ENCODE peak calls at places on chromosomes 5 and 9, in ten cellular contexts. One of them, this sample, is unnamed.

GRCh38 chr5:87242242-87242641 is 25.4 kb upstream of the RASA1 start:
- DNase-seq in stimulated activated CD8-positive, alpha-beta memory T cell treated with anti-CD3 and anti-CD28 coated beads, Interleukin-15, amount 100 ng/mL, for 1 hour: no peak
- DNase-seq in Calu3: no peak
- DNase-seq in NCI-H1417: no peak
- DNase-seq in stimulated activated CD4-positive, alpha-beta T cell treated with anti-CD3 and anti-CD28 coated beads, Interleukin-2, amount 100 ng/mL, for 48 hours: no peak
- DNase-seq in activated CD8-positive, alpha-beta memory T cell treated with anti-CD3 and anti-CD28 coated beads for 4 hours: no peak
- DNase-seq in WTC11: no peak
- DNase-seq in AG08395: no peak
- DNase-seq in activated CD4-positive, alpha-beta T cell treated with anti-CD3 and anti-CD28 coated beads for 36 hours: no peak
- DNase-seq in mucosa of descending colon: no peak
- DNase-seq in this sample: no peak

GRCh38 chr5:178425621-178426068 is 164.5 kb downstream of the COL23A1 start:
- DNase-seq in AG08395: no peak
- DNase-seq in activated CD8-positive, alpha-beta memory T cell treated with anti-CD3 and anti-CD28 coated beads for 4 hours: no peak
- DNase-seq in stimulated activated CD8-positive, alpha-beta memory T cell treated with anti-CD3 and anti-CD28 coated beads, Interleukin-15, amount 100 ng/mL, for 1 hour: no peak
- DNase-seq in mucosa of descending colon: no peak
- DNase-seq in stimulated activated CD4-positive, alpha-beta T cell treated with anti-CD3 and anti-CD28 coated beads, Interleukin-2, amount 100 ng/mL, for 48 hours: no peak
- DNase-seq in Calu3: no peak
- DNase-seq in WTC11: no peak
- DNase-seq in NCI-H1417: no peak
- DNase-seq in activated CD4-positive, alpha-beta T cell treated with anti-CD3 and anti-CD28 coated beads for 36 hours: no peak
- DNase-seq in this sample: no peak

GRCh38 chr9:5536684-5537083 is 26.4 kb downstream of the PDCD1LG2 start:
- DNase-seq in Calu3: no peak
- DNase-seq in activated CD4-positive, alpha-beta T cell treated with anti-CD3 and anti-CD28 coated beads for 36 hours: no peak
- DNase-seq in activated CD8-positive, alpha-beta memory T cell treated with anti-CD3 and anti-CD28 coated beads for 4 hours: no peak
- DNase-seq in mucosa of descending colon: no peak
- DNase-seq in WTC11: no peak
- DNase-seq in AG08395: no peak
- DNase-seq in stimulated activated CD8-positive, alpha-beta memory T cell treated with anti-CD3 and anti-CD28 coated beads, Interleukin-15, amount 100 ng/mL, for 1 hour: no peak
- DNase-seq in stimulated activated CD4-positive, alpha-beta T cell treated with anti-CD3 and anti-CD28 coated beads, Interleukin-2, amount 100 ng/mL, for 48 hours: no peak
- DNase-seq in NCI-H1417: no peak
- DNase-seq in this sample: no peak

GRCh38 chr5:157989296-157989695 is 130.4 kb upstream of the CLINT1 start:
- DNase-seq in Calu3: no peak
- DNase-seq in stimulated activated CD8-positive, alpha-beta memory T cell treated with anti-CD3 and anti-CD28 coated beads, Interleukin-15, amount 100 ng/mL, for 1 hour: no peak
- DNase-seq in activated CD4-positive, alpha-beta T cell treated with anti-CD3 and anti-CD28 coated beads for 36 hours: no peak
- DNase-seq in AG08395: no peak
- DNase-seq in NCI-H1417: no peak
- DNase-seq in mucosa of descending colon: no peak
- DNase-seq in WTC11: no peak
- DNase-seq in activated CD8-positive, alpha-beta memory T cell treated with anti-CD3 and anti-CD28 coated beads for 4 hours: no peak
- DNase-seq in stimulated activated CD4-positive, alpha-beta T cell treated with anti-CD3 and anti-CD28 coated beads, Interleukin-2, amount 100 ng/mL, for 48 hours: no peak
- DNase-seq in this sample: no peak

GRCh38 chr5:16674750-16675149 is 58.0 kb upstream of the RETREG1 start:
- DNase-seq in activated CD8-positive, alpha-beta memory T cell treated with anti-CD3 and anti-CD28 coated beads for 4 hours: no peak
- DNase-seq in NCI-H1417: no peak
- DNase-seq in stimulated activated CD8-positive, alpha-beta memory T cell treated with anti-CD3 and anti-CD28 coated beads, Interleukin-15, amount 100 ng/mL, for 1 hour: no peak
- DNase-seq in Calu3: no peak
- DNase-seq in AG08395: no peak
- DNase-seq in mucosa of descending colon: no peak
- DNase-seq in WTC11: no peak
- DNase-seq in activated CD4-positive, alpha-beta T cell treated with anti-CD3 and anti-CD28 coated beads for 36 hours: no peak
- DNase-seq in stimulated activated CD4-positive, alpha-beta T cell treated with anti-CD3 and anti-CD28 coated beads, Interleukin-2, amount 100 ng/mL, for 48 hours: no peak
- DNase-seq in this sample: no peak

GRCh38 chr9:33817327-33818166 is 587 bp downstream of the UBE2R2 start:
- DNase-seq in activated CD8-positive, alpha-beta memory T cell treated with anti-CD3 and anti-CD28 coated beads for 4 hours: peak; percentile 9
- DNase-seq in Calu3: peak; percentile 60
- DNase-seq in AG08395: peak; percentile 59
- DNase-seq in WTC11: peak; percentile 62
- DNase-seq in stimulated activated CD4-positive, alpha-beta T cell treated with anti-CD3 and anti-CD28 coated beads, Interleukin-2, amount 100 ng/mL, for 48 hours: peak; percentile 52
- DNase-seq in mucosa of descending colon: peak; percentile 73
- DNase-seq in activated CD4-positive, alpha-beta T cell treated with anti-CD3 and anti-CD28 coated beads for 36 hours: peak; percentile 82
- DNase-seq in NCI-H1417: peak; percentile 79
- DNase-seq in stimulated activated CD8-positive, alpha-beta memory T cell treated with anti-CD3 and anti-CD28 coated beads, Interleukin-15, amount 100 ng/mL, for 1 hour: peak; percentile 13
- DNase-seq in this sample: peak; percentile 64

GRCh38 chr5:96248152-96248551 is 184.9 kb downstream of the PCSK1 start:
- DNase-seq in stimulated activated CD8-positive, alpha-beta memory T cell treated with anti-CD3 and anti-CD28 coated beads, Interleukin-15, amount 100 ng/mL, for 1 hour: no peak
- DNase-seq in NCI-H1417: no peak
- DNase-seq in activated CD4-positive, alpha-beta T cell treated with anti-CD3 and anti-CD28 coated beads for 36 hours: no peak
- DNase-seq in WTC11: no peak
- DNase-seq in mucosa of descending colon: no peak
- DNase-seq in AG08395: no peak
- DNase-seq in stimulated activated CD4-positive, alpha-beta T cell treated with anti-CD3 and anti-CD28 coated beads, Interleukin-2, amount 100 ng/mL, for 48 hours: no peak
- DNase-seq in activated CD8-positive, alpha-beta memory T cell treated with anti-CD3 and anti-CD28 coated beads for 4 hours: no peak
- DNase-seq in Calu3: no peak
- DNase-seq in this sample: no peak

GRCh38 chr9:124849801-124850200 is 3.5 kb upstream of the WDR38 start:
- DNase-seq in WTC11: no peak
- DNase-seq in stimulated activated CD4-positive, alpha-beta T cell treated with anti-CD3 and anti-CD28 coated beads, Interleukin-2, amount 100 ng/mL, for 48 hours: no peak
- DNase-seq in mucosa of descending colon: peak; percentile 10
- DNase-seq in NCI-H1417: no peak
- DNase-seq in AG08395: no peak
- DNase-seq in Calu3: no peak
- DNase-seq in stimulated activated CD8-positive, alpha-beta memory T cell treated with anti-CD3 and anti-CD28 coated beads, Interleukin-15, amount 100 ng/mL, for 1 hour: no peak
- DNase-seq in activated CD8-positive, alpha-beta memory T cell treated with anti-CD3 and anti-CD28 coated beads for 4 hours: no peak
- DNase-seq in activated CD4-positive, alpha-beta T cell treated with anti-CD3 and anti-CD28 coated beads for 36 hours: no peak
- DNase-seq in this sample: peak; percentile 74

GRCh38 chr9:20624201-20625002 is 2.1 kb upstream of the MLLT3 start:
- DNase-seq in activated CD4-positive, alpha-beta T cell treated with anti-CD3 and anti-CD28 coated beads for 36 hours: peak; percentile 68
- DNase-seq in AG08395: peak; percentile 48
- DNase-seq in stimulated activated CD8-positive, alpha-beta memory T cell treated with anti-CD3 and anti-CD28 coated beads, Interleukin-15, amount 100 ng/mL, for 1 hour: no peak
- DNase-seq in activated CD8-positive, alpha-beta memory T cell treated with anti-CD3 and anti-CD28 coated beads for 4 hours: no peak
- DNase-seq in WTC11: peak; percentile 32
- DNase-seq in stimulated activated CD4-positive, alpha-beta T cell treated with anti-CD3 and anti-CD28 coated beads, Interleukin-2, amount 100 ng/mL, for 48 hours: peak; percentile 31
- DNase-seq in Calu3: peak; percentile 42
- DNase-seq in mucosa of descending colon: no peak
- DNase-seq in NCI-H1417: peak; percentile 62
- DNase-seq in this sample: peak; percentile 64

GRCh38 chr9:76713371-76713770 is 50.9 kb upstream of the PCA3 start:
- DNase-seq in AG08395: no peak
- DNase-seq in mucosa of descending colon: no peak
- DNase-seq in activated CD4-positive, alpha-beta T cell treated with anti-CD3 and anti-CD28 coated beads for 36 hours: no peak
- DNase-seq in NCI-H1417: peak; percentile 13
- DNase-seq in stimulated activated CD4-positive, alpha-beta T cell treated with anti-CD3 and anti-CD28 coated beads, Interleukin-2, amount 100 ng/mL, for 48 hours: no peak
- DNase-seq in Calu3: no peak
- DNase-seq in activated CD8-positive, alpha-beta memory T cell treated with anti-CD3 and anti-CD28 coated beads for 4 hours: no peak
- DNase-seq in stimulated activated CD8-positive, alpha-beta memory T cell treated with anti-CD3 and anti-CD28 coated beads, Interleukin-15, amount 100 ng/mL, for 1 hour: no peak
- DNase-seq in WTC11: no peak
- DNase-seq in this sample: no peak

GRCh38 chr9:81379655-81380054 is 309.7 kb downstream of the TLE1 start:
- DNase-seq in mucosa of descending colon: no peak
- DNase-seq in stimulated activated CD8-positive, alpha-beta memory T cell treated with anti-CD3 and anti-CD28 coated beads, Interleukin-15, amount 100 ng/mL, for 1 hour: no peak
- DNase-seq in stimulated activated CD4-positive, alpha-beta T cell treated with anti-CD3 and anti-CD28 coated beads, Interleukin-2, amount 100 ng/mL, for 48 hours: no peak
- DNase-seq in activated CD4-positive, alpha-beta T cell treated with anti-CD3 and anti-CD28 coated beads for 36 hours: no peak
- DNase-seq in Calu3: no peak
- DNase-seq in NCI-H1417: no peak
- DNase-seq in AG08395: peak; percentile 41
- DNase-seq in activated CD8-positive, alpha-beta memory T cell treated with anti-CD3 and anti-CD28 coated beads for 4 hours: no peak
- DNase-seq in WTC11: no peak
- DNase-seq in this sample: no peak

GRCh38 chr5:177390363-177391300 is 6.4 kb downstream of the SLC34A1 start:
- DNase-seq in WTC11: peak; percentile 93
- DNase-seq in activated CD8-positive, alpha-beta memory T cell treated with anti-CD3 and anti-CD28 coated beads for 4 hours: peak; percentile 77
- DNase-seq in NCI-H1417: peak; percentile 66
- DNase-seq in activated CD4-positive, alpha-beta T cell treated with anti-CD3 and anti-CD28 coated beads for 36 hours: peak; percentile 94
- DNase-seq in stimulated activated CD4-positive, alpha-beta T cell treated with anti-CD3 and anti-CD28 coated beads, Interleukin-2, amount 100 ng/mL, for 48 hours: peak; percentile 90
- DNase-seq in mucosa of descending colon: peak; percentile 78
- DNase-seq in AG08395: peak; percentile 93
- DNase-seq in stimulated activated CD8-positive, alpha-beta memory T cell treated with anti-CD3 and anti-CD28 coated beads, Interleukin-15, amount 100 ng/mL, for 1 hour: peak; percentile 84
- DNase-seq in Calu3: peak; percentile 95
- DNase-seq in this sample: peak; percentile 79

GRCh38 chr9:95738438-95738837 is 137.1 kb upstream of the ERCC6L2 start:
- DNase-seq in NCI-H1417: no peak
- DNase-seq in activated CD4-positive, alpha-beta T cell treated with anti-CD3 and anti-CD28 coated beads for 36 hours: no peak
- DNase-seq in stimulated activated CD4-positive, alpha-beta T cell treated with anti-CD3 and anti-CD28 coated beads, Interleukin-2, amount 100 ng/mL, for 48 hours: no peak
- DNase-seq in activated CD8-positive, alpha-beta memory T cell treated with anti-CD3 and anti-CD28 coated beads for 4 hours: no peak
- DNase-seq in AG08395: no peak
- DNase-seq in Calu3: no peak
- DNase-seq in mucosa of descending colon: no peak
- DNase-seq in WTC11: no peak
- DNase-seq in stimulated activated CD8-positive, alpha-beta memory T cell treated with anti-CD3 and anti-CD28 coated beads, Interleukin-15, amount 100 ng/mL, for 1 hour: no peak
- DNase-seq in this sample: no peak

GRCh38 chr5:89638871-89639270 is 755.9 kb upstream of the MEF2C start:
- DNase-seq in activated CD8-positive, alpha-beta memory T cell treated with anti-CD3 and anti-CD28 coated beads for 4 hours: no peak
- DNase-seq in stimulated activated CD4-positive, alpha-beta T cell treated with anti-CD3 and anti-CD28 coated beads, Interleukin-2, amount 100 ng/mL, for 48 hours: no peak
- DNase-seq in AG08395: no peak
- DNase-seq in Calu3: no peak
- DNase-seq in WTC11: no peak
- DNase-seq in stimulated activated CD8-positive, alpha-beta memory T cell treated with anti-CD3 and anti-CD28 coated beads, Interleukin-15, amount 100 ng/mL, for 1 hour: no peak
- DNase-seq in activated CD4-positive, alpha-beta T cell treated with anti-CD3 and anti-CD28 coated beads for 36 hours: no peak
- DNase-seq in mucosa of descending colon: no peak
- DNase-seq in NCI-H1417: no peak
- DNase-seq in this sample: no peak

GRCh38 chr5:179181988-179182387 is 121.8 kb downstream of the ZNF354C start:
- DNase-seq in Calu3: no peak
- DNase-seq in activated CD4-positive, alpha-beta T cell treated with anti-CD3 and anti-CD28 coated beads for 36 hours: no peak
- DNase-seq in stimulated activated CD4-positive, alpha-beta T cell treated with anti-CD3 and anti-CD28 coated beads, Interleukin-2, amount 100 ng/mL, for 48 hours: no peak
- DNase-seq in activated CD8-positive, alpha-beta memory T cell treated with anti-CD3 and anti-CD28 coated beads for 4 hours: no peak
- DNase-seq in WTC11: peak; percentile 6
- DNase-seq in NCI-H1417: no peak
- DNase-seq in stimulated activated CD8-positive, alpha-beta memory T cell treated with anti-CD3 and anti-CD28 coated beads, Interleukin-15, amount 100 ng/mL, for 1 hour: no peak
- DNase-seq in mucosa of descending colon: no peak
- DNase-seq in AG08395: no peak
- DNase-seq in this sample: no peak

GRCh38 chr9:86741311-86742215 is 205.7 kb downstream of the GAS1 start:
- DNase-seq in AG08395: peak; percentile 71
- DNase-seq in activated CD4-positive, alpha-beta T cell treated with anti-CD3 and anti-CD28 coated beads for 36 hours: no peak
- DNase-seq in activated CD8-positive, alpha-beta memory T cell treated with anti-CD3 and anti-CD28 coated beads for 4 hours: no peak
- DNase-seq in stimulated activated CD4-positive, alpha-beta T cell treated with anti-CD3 and anti-CD28 coated beads, Interleukin-2, amount 100 ng/mL, for 48 hours: no peak
- DNase-seq in NCI-H1417: no peak
- DNase-seq in mucosa of descending colon: no peak
- DNase-seq in stimulated activated CD8-positive, alpha-beta memory T cell treated with anti-CD3 and anti-CD28 coated beads, Interleukin-15, amount 100 ng/mL, for 1 hour: no peak
- DNase-seq in WTC11: no peak
- DNase-seq in Calu3: peak; percentile 76
- DNase-seq in this sample: no peak

GRCh38 chr9:125558453-125559084 is 148.4 kb downstream of the MAPKAP1 start:
- DNase-seq in NCI-H1417: peak; percentile 69
- DNase-seq in WTC11: peak; percentile 64
- DNase-seq in stimulated activated CD4-positive, alpha-beta T cell treated with anti-CD3 and anti-CD28 coated beads, Interleukin-2, amount 100 ng/mL, for 48 hours: peak; percentile 49
- DNase-seq in Calu3: peak; percentile 51
- DNase-seq in mucosa of descending colon: no peak
- DNase-seq in activated CD8-positive, alpha-beta memory T cell treated with anti-CD3 and anti-CD28 coated beads for 4 hours: peak; percentile 9
- DNase-seq in activated CD4-positive, alpha-beta T cell treated with anti-CD3 and anti-CD28 coated beads for 36 hours: peak; percentile 71
- DNase-seq in AG08395: peak; percentile 81
- DNase-seq in stimulated activated CD8-positive, alpha-beta memory T cell treated with anti-CD3 and anti-CD28 coated beads, Interleukin-15, amount 100 ng/mL, for 1 hour: peak; percentile 12
- DNase-seq in this sample: peak; percentile 66

GRCh38 chr5:81234299-81234698 is 1.2 kb downstream of the CKMT2 start:
- DNase-seq in WTC11: no peak
- DNase-seq in AG08395: no peak
- DNase-seq in stimulated activated CD8-positive, alpha-beta memory T cell treated with anti-CD3 and anti-CD28 coated beads, Interleukin-15, amount 100 ng/mL, for 1 hour: no peak
- DNase-seq in activated CD8-positive, alpha-beta memory T cell treated with anti-CD3 and anti-CD28 coated beads for 4 hours: no peak
- DNase-seq in Calu3: no peak
- DNase-seq in NCI-H1417: no peak
- DNase-seq in activated CD4-positive, alpha-beta T cell treated with anti-CD3 and anti-CD28 coated beads for 36 hours: no peak
- DNase-seq in stimulated activated CD4-positive, alpha-beta T cell treated with anti-CD3 and anti-CD28 coated beads, Interleukin-2, amount 100 ng/mL, for 48 hours: no peak
- DNase-seq in mucosa of descending colon: no peak
- DNase-seq in this sample: no peak

GRCh38 chr5:1901081-1901480 is 18.4 kb upstream of the IRX4 start:
- DNase-seq in Calu3: no peak
- DNase-seq in mucosa of descending colon: no peak
- DNase-seq in activated CD8-positive, alpha-beta memory T cell treated with anti-CD3 and anti-CD28 coated beads for 4 hours: no peak
- DNase-seq in stimulated activated CD8-positive, alpha-beta memory T cell treated with anti-CD3 and anti-CD28 coated beads, Interleukin-15, amount 100 ng/mL, for 1 hour: no peak
- DNase-seq in NCI-H1417: no peak
- DNase-seq in stimulated activated CD4-positive, alpha-beta T cell treated with anti-CD3 and anti-CD28 coated beads, Interleukin-2, amount 100 ng/mL, for 48 hours: no peak
- DNase-seq in AG08395: no peak
- DNase-seq in WTC11: no peak
- DNase-seq in activated CD4-positive, alpha-beta T cell treated with anti-CD3 and anti-CD28 coated beads for 36 hours: no peak
- DNase-seq in this sample: no peak

GRCh38 chr5:141881886-141882285 is 3.7 kb upstream of the PCDH1 start:
- DNase-seq in stimulated activated CD8-positive, alpha-beta memory T cell treated with anti-CD3 and anti-CD28 coated beads, Interleukin-15, amount 100 ng/mL, for 1 hour: no peak
- DNase-seq in stimulated activated CD4-positive, alpha-beta T cell treated with anti-CD3 and anti-CD28 coated beads, Interleukin-2, amount 100 ng/mL, for 48 hours: no peak
- DNase-seq in AG08395: no peak
- DNase-seq in NCI-H1417: no peak
- DNase-seq in Calu3: no peak
- DNase-seq in WTC11: peak; percentile 20
- DNase-seq in mucosa of descending colon: no peak
- DNase-seq in activated CD8-positive, alpha-beta memory T cell treated with anti-CD3 and anti-CD28 coated beads for 4 hours: no peak
- DNase-seq in activated CD4-positive, alpha-beta T cell treated with anti-CD3 and anti-CD28 coated beads for 36 hours: no peak
- DNase-seq in this sample: no peak

GRCh38 chr9:111914749-111915424 is 18.3 kb downstream of the UGCG start:
- DNase-seq in activated CD8-positive, alpha-beta memory T cell treated with anti-CD3 and anti-CD28 coated beads for 4 hours: no peak
- DNase-seq in mucosa of descending colon: no peak
- DNase-seq in AG08395: no peak
- DNase-seq in stimulated activated CD4-positive, alpha-beta T cell treated with anti-CD3 and anti-CD28 coated beads, Interleukin-2, amount 100 ng/mL, for 48 hours: no peak
- DNase-seq in WTC11: no peak
- DNase-seq in stimulated activated CD8-positive, alpha-beta memory T cell treated with anti-CD3 and anti-CD28 coated beads, Interleukin-15, amount 100 ng/mL, for 1 hour: no peak
- DNase-seq in activated CD4-positive, alpha-beta T cell treated with anti-CD3 and anti-CD28 coated beads for 36 hours: no peak
- DNase-seq in NCI-H1417: peak; percentile 29
- DNase-seq in Calu3: no peak
- DNase-seq in this sample: no peak

GRCh38 chr5:135890296-135890695 is 5.3 kb downstream of the IL9 start:
- DNase-seq in stimulated activated CD8-positive, alpha-beta memory T cell treated with anti-CD3 and anti-CD28 coated beads, Interleukin-15, amount 100 ng/mL, for 1 hour: no peak
- DNase-seq in activated CD8-positive, alpha-beta memory T cell treated with anti-CD3 and anti-CD28 coated beads for 4 hours: no peak
- DNase-seq in WTC11: no peak
- DNase-seq in AG08395: no peak
- DNase-seq in NCI-H1417: no peak
- DNase-seq in activated CD4-positive, alpha-beta T cell treated with anti-CD3 and anti-CD28 coated beads for 36 hours: no peak
- DNase-seq in stimulated activated CD4-positive, alpha-beta T cell treated with anti-CD3 and anti-CD28 coated beads, Interleukin-2, amount 100 ng/mL, for 48 hours: no peak
- DNase-seq in Calu3: no peak
- DNase-seq in mucosa of descending colon: no peak
- DNase-seq in this sample: no peak

GRCh38 chr5:146751781-146752401 is 126.7 kb downstream of the PPP2R2B start:
- DNase-seq in WTC11: no peak
- DNase-seq in Calu3: no peak
- DNase-seq in activated CD8-positive, alpha-beta memory T cell treated with anti-CD3 and anti-CD28 coated beads for 4 hours: peak; percentile 19
- DNase-seq in mucosa of descending colon: no peak
- DNase-seq in AG08395: no peak
- DNase-seq in stimulated activated CD8-positive, alpha-beta memory T cell treated with anti-CD3 and anti-CD28 coated beads, Interleukin-15, amount 100 ng/mL, for 1 hour: peak; percentile 20
- DNase-seq in stimulated activated CD4-positive, alpha-beta T cell treated with anti-CD3 and anti-CD28 coated beads, Interleukin-2, amount 100 ng/mL, for 48 hours: peak; percentile 21
- DNase-seq in activated CD4-positive, alpha-beta T cell treated with anti-CD3 and anti-CD28 coated beads for 36 hours: peak; percentile 68
- DNase-seq in NCI-H1417: no peak
- DNase-seq in this sample: no peak

GRCh38 chr5:10528056-10528816 is 35.6 kb upstream of the ANKRD33B start:
- DNase-seq in stimulated activated CD8-positive, alpha-beta memory T cell treated with anti-CD3 and anti-CD28 coated beads, Interleukin-15, amount 100 ng/mL, for 1 hour: no peak
- DNase-seq in NCI-H1417: peak; percentile 35
- DNase-seq in activated CD8-positive, alpha-beta memory T cell treated with anti-CD3 and anti-CD28 coated beads for 4 hours: no peak
- DNase-seq in mucosa of descending colon: no peak
- DNase-seq in Calu3: no peak
- DNase-seq in activated CD4-positive, alpha-beta T cell treated with anti-CD3 and anti-CD28 coated beads for 36 hours: no peak
- DNase-seq in WTC11: no peak
- DNase-seq in AG08395: peak; percentile 60
- DNase-seq in stimulated activated CD4-positive, alpha-beta T cell treated with anti-CD3 and anti-CD28 coated beads, Interleukin-2, amount 100 ng/mL, for 48 hours: no peak
- DNase-seq in this sample: no peak

GRCh38 chr9:91746357-91746756 is 203.7 kb downstream of the ROR2 start:
- DNase-seq in AG08395: no peak
- DNase-seq in Calu3: no peak
- DNase-seq in stimulated activated CD8-positive, alpha-beta memory T cell treated with anti-CD3 and anti-CD28 coated beads, Interleukin-15, amount 100 ng/mL, for 1 hour: no peak
- DNase-seq in stimulated activated CD4-positive, alpha-beta T cell treated with anti-CD3 and anti-CD28 coated beads, Interleukin-2, amount 100 ng/mL, for 48 hours: no peak
- DNase-seq in mucosa of descending colon: no peak
- DNase-seq in WTC11: no peak
- DNase-seq in activated CD4-positive, alpha-beta T cell treated with anti-CD3 and anti-CD28 coated beads for 36 hours: no peak
- DNase-seq in activated CD8-positive, alpha-beta memory T cell treated with anti-CD3 and anti-CD28 coated beads for 4 hours: no peak
- DNase-seq in NCI-H1417: no peak
- DNase-seq in this sample: no peak

GRCh38 chr5:19928556-19929421 is 59.2 kb downstream of the CDH18 start:
- DNase-seq in activated CD8-positive, alpha-beta memory T cell treated with anti-CD3 and anti-CD28 coated beads for 4 hours: no peak
- DNase-seq in activated CD4-positive, alpha-beta T cell treated with anti-CD3 and anti-CD28 coated beads for 36 hours: no peak
- DNase-seq in Calu3: no peak
- DNase-seq in WTC11: no peak
- DNase-seq in stimulated activated CD4-positive, alpha-beta T cell treated with anti-CD3 and anti-CD28 coated beads, Interleukin-2, amount 100 ng/mL, for 48 hours: no peak
- DNase-seq in AG08395: peak; percentile 1
- DNase-seq in mucosa of descending colon: no peak
- DNase-seq in NCI-H1417: no peak
- DNase-seq in stimulated activated CD8-positive, alpha-beta memory T cell treated with anti-CD3 and anti-CD28 coated beads, Interleukin-15, amount 100 ng/mL, for 1 hour: no peak
- DNase-seq in this sample: peak; percentile 6

GRCh38 chr5:151092750-151093149 is 11.9 kb upstream of the TNIP1 start:
- DNase-seq in mucosa of descending colon: no peak
- DNase-seq in stimulated activated CD8-positive, alpha-beta memory T cell treated with anti-CD3 and anti-CD28 coated beads, Interleukin-15, amount 100 ng/mL, for 1 hour: no peak
- DNase-seq in activated CD4-positive, alpha-beta T cell treated with anti-CD3 and anti-CD28 coated beads for 36 hours: no peak
- DNase-seq in NCI-H1417: no peak
- DNase-seq in Calu3: peak; percentile 48
- DNase-seq in activated CD8-positive, alpha-beta memory T cell treated with anti-CD3 and anti-CD28 coated beads for 4 hours: no peak
- DNase-seq in AG08395: peak; percentile 70
- DNase-seq in stimulated activated CD4-positive, alpha-beta T cell treated with anti-CD3 and anti-CD28 coated beads, Interleukin-2, amount 100 ng/mL, for 48 hours: no peak
- DNase-seq in WTC11: no peak
- DNase-seq in this sample: no peak

GRCh38 chr9:91785403-91785917 is 164.6 kb downstream of the ROR2 start:
- DNase-seq in Calu3: no peak
- DNase-seq in stimulated activated CD8-positive, alpha-beta memory T cell treated with anti-CD3 and anti-CD28 coated beads, Interleukin-15, amount 100 ng/mL, for 1 hour: no peak
- DNase-seq in NCI-H1417: no peak
- DNase-seq in activated CD8-positive, alpha-beta memory T cell treated with anti-CD3 and anti-CD28 coated beads for 4 hours: no peak
- DNase-seq in AG08395: peak; percentile 43
- DNase-seq in activated CD4-positive, alpha-beta T cell treated with anti-CD3 and anti-CD28 coated beads for 36 hours: no peak
- DNase-seq in stimulated activated CD4-positive, alpha-beta T cell treated with anti-CD3 and anti-CD28 coated beads, Interleukin-2, amount 100 ng/mL, for 48 hours: no peak
- DNase-seq in mucosa of descending colon: no peak
- DNase-seq in WTC11: no peak
- DNase-seq in this sample: no peak